ENCODE peak calls at places on chromosomes 11 and 22, in eight cellular contexts. One of them, this sample, is unnamed.
A peak's percentile ranks its signal among the peaks of the same experiment; 100 is the strongest.

GRCh38 chr11:132352497-132352896 is 982.1 kb downstream of the NTM start:
- DNase-seq in memory B cell: no peak
- DNase-seq in activated T-helper 1 cell treated with Interleukin-2 at 50 U/mL for 16 hours: no peak
- DNase-seq in activated B cell treated with CpG ODN at 0.5 μM for 24 hours: no peak
- DNase-seq in fibroblast of the conjunctiva: no peak
- DNase-seq in NCI-H1105: no peak
- DNase-seq in stimulated activated CD4-positive, alpha-beta T cell treated with anti-CD3 and anti-CD28 coated beads, Interleukin-15, amount 100 ng/mL, for 24 hours: no peak
- DNase-seq in activated T-cell treated with anti-CD3 and anti-CD28 coated beads, Interleukin-2, amount 50 U/mL, for 72 hours: no peak
- DNase-seq in this sample: no peak

GRCh38 chr11:3161309-3161708 is 3.8 kb downstream of the OSBPL5 start:
- DNase-seq in fibroblast of the conjunctiva: no peak
- DNase-seq in memory B cell: no peak
- DNase-seq in activated T-helper 1 cell treated with Interleukin-2 at 50 U/mL for 16 hours: no peak
- DNase-seq in activated T-cell treated with anti-CD3 and anti-CD28 coated beads, Interleukin-2, amount 50 U/mL, for 72 hours: no peak
- DNase-seq in activated B cell treated with CpG ODN at 0.5 μM for 24 hours: no peak
- DNase-seq in NCI-H1105: no peak
- DNase-seq in stimulated activated CD4-positive, alpha-beta T cell treated with anti-CD3 and anti-CD28 coated beads, Interleukin-15, amount 100 ng/mL, for 24 hours: no peak
- DNase-seq in this sample: no peak

GRCh38 chr22:22058649-22059475 is 76.3 kb upstream of the TOP3B start:
- DNase-seq in activated T-helper 1 cell treated with Interleukin-2 at 50 U/mL for 16 hours: no peak
- DNase-seq in NCI-H1105: no peak
- DNase-seq in fibroblast of the conjunctiva: no peak
- DNase-seq in activated T-cell treated with anti-CD3 and anti-CD28 coated beads, Interleukin-2, amount 50 U/mL, for 72 hours: no peak
- DNase-seq in stimulated activated CD4-positive, alpha-beta T cell treated with anti-CD3 and anti-CD28 coated beads, Interleukin-15, amount 100 ng/mL, for 24 hours: no peak
- DNase-seq in activated B cell treated with CpG ODN at 0.5 μM for 24 hours: no peak
- DNase-seq in memory B cell: peak; percentile 22
- DNase-seq in this sample: no peak

GRCh38 chr11:15074206-15075161 is 1.1 kb downstream of the CALCB start:
- DNase-seq in fibroblast of the conjunctiva: peak; percentile 41
- DNase-seq in activated B cell treated with CpG ODN at 0.5 μM for 24 hours: peak; percentile 67
- DNase-seq in memory B cell: peak; percentile 62
- DNase-seq in stimulated activated CD4-positive, alpha-beta T cell treated with anti-CD3 and anti-CD28 coated beads, Interleukin-15, amount 100 ng/mL, for 24 hours: peak; percentile 94
- DNase-seq in activated T-cell treated with anti-CD3 and anti-CD28 coated beads, Interleukin-2, amount 50 U/mL, for 72 hours: peak; percentile 93
- DNase-seq in NCI-H1105: peak; percentile 89
- DNase-seq in activated T-helper 1 cell treated with Interleukin-2 at 50 U/mL for 16 hours: peak; percentile 66
- DNase-seq in this sample: peak; percentile 65

GRCh38 chr22:22941831-22942510 is 54.4 kb downstream of the IGLL5 start:
- DNase-seq in NCI-H1105: no peak
- DNase-seq in activated B cell treated with CpG ODN at 0.5 μM for 24 hours: peak; percentile 16
- DNase-seq in activated T-helper 1 cell treated with Interleukin-2 at 50 U/mL for 16 hours: no peak
- DNase-seq in activated T-cell treated with anti-CD3 and anti-CD28 coated beads, Interleukin-2, amount 50 U/mL, for 72 hours: no peak
- DNase-seq in stimulated activated CD4-positive, alpha-beta T cell treated with anti-CD3 and anti-CD28 coated beads, Interleukin-15, amount 100 ng/mL, for 24 hours: no peak
- DNase-seq in fibroblast of the conjunctiva: no peak
- DNase-seq in memory B cell: no peak
- DNase-seq in this sample: no peak

GRCh38 chr22:22463855-22464540 is 44.5 kb downstream of the ZNF280B start:
- DNase-seq in NCI-H1105: peak; percentile 38
- DNase-seq in memory B cell: peak; percentile 71
- DNase-seq in stimulated activated CD4-positive, alpha-beta T cell treated with anti-CD3 and anti-CD28 coated beads, Interleukin-15, amount 100 ng/mL, for 24 hours: peak; percentile 68
- DNase-seq in activated T-helper 1 cell treated with Interleukin-2 at 50 U/mL for 16 hours: no peak
- DNase-seq in fibroblast of the conjunctiva: peak; percentile 43
- DNase-seq in activated T-cell treated with anti-CD3 and anti-CD28 coated beads, Interleukin-2, amount 50 U/mL, for 72 hours: peak; percentile 49
- DNase-seq in activated B cell treated with CpG ODN at 0.5 μM for 24 hours: no peak
- DNase-seq in this sample: peak; percentile 4

GRCh38 chr22:32558681-32559355 is 84.2 kb downstream of the FBXO7 start:
- DNase-seq in stimulated activated CD4-positive, alpha-beta T cell treated with anti-CD3 and anti-CD28 coated beads, Interleukin-15, amount 100 ng/mL, for 24 hours: peak; percentile 6
- DNase-seq in activated B cell treated with CpG ODN at 0.5 μM for 24 hours: no peak
- DNase-seq in activated T-helper 1 cell treated with Interleukin-2 at 50 U/mL for 16 hours: no peak
- DNase-seq in memory B cell: no peak
- DNase-seq in fibroblast of the conjunctiva: peak; percentile 92
- DNase-seq in NCI-H1105: no peak
- DNase-seq in activated T-cell treated with anti-CD3 and anti-CD28 coated beads, Interleukin-2, amount 50 U/mL, for 72 hours: peak; percentile 15
- DNase-seq in this sample: no peak

GRCh38 chr11:134768463-134768862 is 356.4 kb upstream of the B3GAT1 start:
- DNase-seq in stimulated activated CD4-positive, alpha-beta T cell treated with anti-CD3 and anti-CD28 coated beads, Interleukin-15, amount 100 ng/mL, for 24 hours: no peak
- DNase-seq in activated B cell treated with CpG ODN at 0.5 μM for 24 hours: no peak
- DNase-seq in memory B cell: no peak
- DNase-seq in activated T-cell treated with anti-CD3 and anti-CD28 coated beads, Interleukin-2, amount 50 U/mL, for 72 hours: no peak
- DNase-seq in activated T-helper 1 cell treated with Interleukin-2 at 50 U/mL for 16 hours: no peak
- DNase-seq in NCI-H1105: no peak
- DNase-seq in fibroblast of the conjunctiva: no peak
- DNase-seq in this sample: no peak

GRCh38 chr11:134025086-134025437 is 43.8 kb upstream of the JAM3 start:
- DNase-seq in stimulated activated CD4-positive, alpha-beta T cell treated with anti-CD3 and anti-CD28 coated beads, Interleukin-15, amount 100 ng/mL, for 24 hours: no peak
- DNase-seq in NCI-H1105: no peak
- DNase-seq in activated B cell treated with CpG ODN at 0.5 μM for 24 hours: no peak
- DNase-seq in activated T-helper 1 cell treated with Interleukin-2 at 50 U/mL for 16 hours: no peak
- DNase-seq in memory B cell: no peak
- DNase-seq in activated T-cell treated with anti-CD3 and anti-CD28 coated beads, Interleukin-2, amount 50 U/mL, for 72 hours: no peak
- DNase-seq in fibroblast of the conjunctiva: no peak
- DNase-seq in this sample: no peak

GRCh38 chr11:113090716-113091577 is 129.7 kb downstream of the NCAM1 start:
- DNase-seq in NCI-H1105: no peak
- DNase-seq in memory B cell: no peak
- DNase-seq in activated T-cell treated with anti-CD3 and anti-CD28 coated beads, Interleukin-2, amount 50 U/mL, for 72 hours: no peak
- DNase-seq in activated B cell treated with CpG ODN at 0.5 μM for 24 hours: no peak
- DNase-seq in fibroblast of the conjunctiva: no peak
- DNase-seq in stimulated activated CD4-positive, alpha-beta T cell treated with anti-CD3 and anti-CD28 coated beads, Interleukin-15, amount 100 ng/mL, for 24 hours: no peak
- DNase-seq in activated T-helper 1 cell treated with Interleukin-2 at 50 U/mL for 16 hours: no peak
- DNase-seq in this sample: no peak

GRCh38 chr11:103987631-103988594 is 48.5 kb upstream of the DDI1 start:
- DNase-seq in activated B cell treated with CpG ODN at 0.5 μM for 24 hours: no peak
- DNase-seq in activated T-helper 1 cell treated with Interleukin-2 at 50 U/mL for 16 hours: no peak
- DNase-seq in activated T-cell treated with anti-CD3 and anti-CD28 coated beads, Interleukin-2, amount 50 U/mL, for 72 hours: no peak
- DNase-seq in memory B cell: no peak
- DNase-seq in NCI-H1105: no peak
- DNase-seq in fibroblast of the conjunctiva: no peak
- DNase-seq in stimulated activated CD4-positive, alpha-beta T cell treated with anti-CD3 and anti-CD28 coated beads, Interleukin-15, amount 100 ng/mL, for 24 hours: no peak
- DNase-seq in this sample: no peak

GRCh38 chr11:58784995-58785394 is 53.3 kb upstream of the GLYAT start:
- DNase-seq in activated T-cell treated with anti-CD3 and anti-CD28 coated beads, Interleukin-2, amount 50 U/mL, for 72 hours: no peak
- DNase-seq in NCI-H1105: no peak
- DNase-seq in stimulated activated CD4-positive, alpha-beta T cell treated with anti-CD3 and anti-CD28 coated beads, Interleukin-15, amount 100 ng/mL, for 24 hours: no peak
- DNase-seq in memory B cell: no peak
- DNase-seq in activated T-helper 1 cell treated with Interleukin-2 at 50 U/mL for 16 hours: no peak
- DNase-seq in fibroblast of the conjunctiva: no peak
- DNase-seq in activated B cell treated with CpG ODN at 0.5 μM for 24 hours: no peak
- DNase-seq in this sample: no peak

GRCh38 chr11:12376259-12376971 is 956 bp upstream of the PARVA start:
- DNase-seq in stimulated activated CD4-positive, alpha-beta T cell treated with anti-CD3 and anti-CD28 coated beads, Interleukin-15, amount 100 ng/mL, for 24 hours: no peak
- DNase-seq in memory B cell: no peak
- DNase-seq in fibroblast of the conjunctiva: peak; percentile 31
- DNase-seq in activated B cell treated with CpG ODN at 0.5 μM for 24 hours: no peak
- DNase-seq in activated T-helper 1 cell treated with Interleukin-2 at 50 U/mL for 16 hours: no peak
- DNase-seq in activated T-cell treated with anti-CD3 and anti-CD28 coated beads, Interleukin-2, amount 50 U/mL, for 72 hours: no peak
- DNase-seq in NCI-H1105: no peak
- DNase-seq in this sample: no peak

GRCh38 chr11:12123177-12123576 is 12.8 kb downstream of the MICAL2 start:
- DNase-seq in NCI-H1105: no peak
- DNase-seq in activated T-cell treated with anti-CD3 and anti-CD28 coated beads, Interleukin-2, amount 50 U/mL, for 72 hours: no peak
- DNase-seq in fibroblast of the conjunctiva: peak; percentile 32
- DNase-seq in activated B cell treated with CpG ODN at 0.5 μM for 24 hours: no peak
- DNase-seq in stimulated activated CD4-positive, alpha-beta T cell treated with anti-CD3 and anti-CD28 coated beads, Interleukin-15, amount 100 ng/mL, for 24 hours: no peak
- DNase-seq in activated T-helper 1 cell treated with Interleukin-2 at 50 U/mL for 16 hours: no peak
- DNase-seq in memory B cell: no peak
- DNase-seq in this sample: no peak

GRCh38 chr11:13009921-13010736 is 1.0 kb downstream of the RASSF10 start:
- DNase-seq in activated T-cell treated with anti-CD3 and anti-CD28 coated beads, Interleukin-2, amount 50 U/mL, for 72 hours: no peak
- DNase-seq in memory B cell: no peak
- DNase-seq in activated B cell treated with CpG ODN at 0.5 μM for 24 hours: no peak
- DNase-seq in stimulated activated CD4-positive, alpha-beta T cell treated with anti-CD3 and anti-CD28 coated beads, Interleukin-15, amount 100 ng/mL, for 24 hours: no peak
- DNase-seq in activated T-helper 1 cell treated with Interleukin-2 at 50 U/mL for 16 hours: no peak
- DNase-seq in NCI-H1105: peak; percentile 32
- DNase-seq in fibroblast of the conjunctiva: no peak
- DNase-seq in this sample: no peak

GRCh38 chr11:77879218-77879617 is 58.3 kb downstream of the AAMDC start:
- DNase-seq in activated B cell treated with CpG ODN at 0.5 μM for 24 hours: no peak
- DNase-seq in activated T-helper 1 cell treated with Interleukin-2 at 50 U/mL for 16 hours: no peak
- DNase-seq in memory B cell: no peak
- DNase-seq in stimulated activated CD4-positive, alpha-beta T cell treated with anti-CD3 and anti-CD28 coated beads, Interleukin-15, amount 100 ng/mL, for 24 hours: no peak
- DNase-seq in fibroblast of the conjunctiva: peak; percentile 80
- DNase-seq in activated T-cell treated with anti-CD3 and anti-CD28 coated beads, Interleukin-2, amount 50 U/mL, for 72 hours: no peak
- DNase-seq in NCI-H1105: peak; percentile 44
- DNase-seq in this sample: no peak

GRCh38 chr11:115198301-115198700 is 305.9 kb downstream of the CADM1 start:
- DNase-seq in memory B cell: no peak
- DNase-seq in activated T-helper 1 cell treated with Interleukin-2 at 50 U/mL for 16 hours: no peak
- DNase-seq in stimulated activated CD4-positive, alpha-beta T cell treated with anti-CD3 and anti-CD28 coated beads, Interleukin-15, amount 100 ng/mL, for 24 hours: no peak
- DNase-seq in activated B cell treated with CpG ODN at 0.5 μM for 24 hours: no peak
- DNase-seq in activated T-cell treated with anti-CD3 and anti-CD28 coated beads, Interleukin-2, amount 50 U/mL, for 72 hours: no peak
- DNase-seq in NCI-H1105: no peak
- DNase-seq in fibroblast of the conjunctiva: no peak
- DNase-seq in this sample: no peak

GRCh38 chr22:21568207-21569075 is 927 bp downstream of the UBE2L3 start:
- DNase-seq in activated B cell treated with CpG ODN at 0.5 μM for 24 hours: no peak
- DNase-seq in fibroblast of the conjunctiva: no peak
- DNase-seq in stimulated activated CD4-positive, alpha-beta T cell treated with anti-CD3 and anti-CD28 coated beads, Interleukin-15, amount 100 ng/mL, for 24 hours: peak; percentile 47
- DNase-seq in NCI-H1105: no peak
- DNase-seq in activated T-cell treated with anti-CD3 and anti-CD28 coated beads, Interleukin-2, amount 50 U/mL, for 72 hours: peak; percentile 31
- DNase-seq in memory B cell: no peak
- DNase-seq in activated T-helper 1 cell treated with Interleukin-2 at 50 U/mL for 16 hours: no peak
- DNase-seq in this sample: peak; percentile 15

GRCh38 chr11:76206327-76207081 is at the start of gene WNT11:
- DNase-seq in activated T-helper 1 cell treated with Interleukin-2 at 50 U/mL for 16 hours: no peak
- DNase-seq in NCI-H1105: peak; percentile 53
- DNase-seq in stimulated activated CD4-positive, alpha-beta T cell treated with anti-CD3 and anti-CD28 coated beads, Interleukin-15, amount 100 ng/mL, for 24 hours: peak; percentile 45
- DNase-seq in activated T-cell treated with anti-CD3 and anti-CD28 coated beads, Interleukin-2, amount 50 U/mL, for 72 hours: peak; percentile 48
- DNase-seq in activated B cell treated with CpG ODN at 0.5 μM for 24 hours: peak; percentile 45
- DNase-seq in memory B cell: peak; percentile 11
- DNase-seq in fibroblast of the conjunctiva: no peak
- DNase-seq in this sample: no peak

GRCh38 chr22:49458708-49459099 is 369.0 kb downstream of the BRD1 start:
- DNase-seq in memory B cell: no peak
- DNase-seq in activated T-helper 1 cell treated with Interleukin-2 at 50 U/mL for 16 hours: no peak
- DNase-seq in NCI-H1105: no peak
- DNase-seq in fibroblast of the conjunctiva: no peak
- DNase-seq in activated B cell treated with CpG ODN at 0.5 μM for 24 hours: no peak
- DNase-seq in stimulated activated CD4-positive, alpha-beta T cell treated with anti-CD3 and anti-CD28 coated beads, Interleukin-15, amount 100 ng/mL, for 24 hours: no peak
- DNase-seq in activated T-cell treated with anti-CD3 and anti-CD28 coated beads, Interleukin-2, amount 50 U/mL, for 72 hours: no peak
- DNase-seq in this sample: no peak

GRCh38 chr11:22512457-22512856 is 113.2 kb downstream of the FANCF start:
- DNase-seq in activated T-helper 1 cell treated with Interleukin-2 at 50 U/mL for 16 hours: no peak
- DNase-seq in memory B cell: no peak
- DNase-seq in activated T-cell treated with anti-CD3 and anti-CD28 coated beads, Interleukin-2, amount 50 U/mL, for 72 hours: no peak
- DNase-seq in stimulated activated CD4-positive, alpha-beta T cell treated with anti-CD3 and anti-CD28 coated beads, Interleukin-15, amount 100 ng/mL, for 24 hours: no peak
- DNase-seq in NCI-H1105: no peak
- DNase-seq in activated B cell treated with CpG ODN at 0.5 μM for 24 hours: no peak
- DNase-seq in fibroblast of the conjunctiva: no peak
- DNase-seq in this sample: no peak

GRCh38 chr11:118206612-118207031 is 18.2 kb downstream of the JAML start:
- DNase-seq in stimulated activated CD4-positive, alpha-beta T cell treated with anti-CD3 and anti-CD28 coated beads, Interleukin-15, amount 100 ng/mL, for 24 hours: no peak
- DNase-seq in fibroblast of the conjunctiva: no peak
- DNase-seq in NCI-H1105: no peak
- DNase-seq in activated T-cell treated with anti-CD3 and anti-CD28 coated beads, Interleukin-2, amount 50 U/mL, for 72 hours: no peak
- DNase-seq in activated B cell treated with CpG ODN at 0.5 μM for 24 hours: no peak
- DNase-seq in memory B cell: no peak
- DNase-seq in activated T-helper 1 cell treated with Interleukin-2 at 50 U/mL for 16 hours: no peak
- DNase-seq in this sample: no peak

GRCh38 chr22:49203091-49203862 is 624.4 kb downstream of the BRD1 start:
- DNase-seq in memory B cell: no peak
- DNase-seq in activated T-cell treated with anti-CD3 and anti-CD28 coated beads, Interleukin-2, amount 50 U/mL, for 72 hours: no peak
- DNase-seq in NCI-H1105: no peak
- DNase-seq in activated B cell treated with CpG ODN at 0.5 μM for 24 hours: no peak
- DNase-seq in fibroblast of the conjunctiva: no peak
- DNase-seq in activated T-helper 1 cell treated with Interleukin-2 at 50 U/mL for 16 hours: no peak
- DNase-seq in stimulated activated CD4-positive, alpha-beta T cell treated with anti-CD3 and anti-CD28 coated beads, Interleukin-15, amount 100 ng/mL, for 24 hours: no peak
- DNase-seq in this sample: no peak

GRCh38 chr22:39138357-39138997 is 14.0 kb downstream of the CBX7 start:
- DNase-seq in stimulated activated CD4-positive, alpha-beta T cell treated with anti-CD3 and anti-CD28 coated beads, Interleukin-15, amount 100 ng/mL, for 24 hours: no peak
- DNase-seq in memory B cell: no peak
- DNase-seq in activated T-helper 1 cell treated with Interleukin-2 at 50 U/mL for 16 hours: no peak
- DNase-seq in fibroblast of the conjunctiva: no peak
- DNase-seq in activated T-cell treated with anti-CD3 and anti-CD28 coated beads, Interleukin-2, amount 50 U/mL, for 72 hours: no peak
- DNase-seq in activated B cell treated with CpG ODN at 0.5 μM for 24 hours: no peak
- DNase-seq in NCI-H1105: no peak
- DNase-seq in this sample: no peak

GRCh38 chr22:42920101-42920820 is 63.2 kb upstream of the ARFGAP3 start:
- DNase-seq in NCI-H1105: no peak
- DNase-seq in activated T-cell treated with anti-CD3 and anti-CD28 coated beads, Interleukin-2, amount 50 U/mL, for 72 hours: no peak
- DNase-seq in fibroblast of the conjunctiva: no peak
- DNase-seq in stimulated activated CD4-positive, alpha-beta T cell treated with anti-CD3 and anti-CD28 coated beads, Interleukin-15, amount 100 ng/mL, for 24 hours: no peak
- DNase-seq in memory B cell: no peak
- DNase-seq in activated B cell treated with CpG ODN at 0.5 μM for 24 hours: no peak
- DNase-seq in activated T-helper 1 cell treated with Interleukin-2 at 50 U/mL for 16 hours: no peak
- DNase-seq in this sample: no peak